ENCODE peak calls at places on chromosomes 3 and 15, in ten cellular contexts. One of them, this sample, is unnamed.

GRCh38 chr3:29153811-29154210 is 127.1 kb upstream of the RBMS3 start:
- DNase-seq in testis: no peak
- DNase-seq in uterus: no peak
- DNase-seq in transverse colon: no peak
- DNase-seq in upper lobe of left lung: no peak
- DNase-seq in thyroid gland: no peak
- DNase-seq in sigmoid colon: no peak
- DNase-seq in stomach: no peak
- DNase-seq in adrenal gland: no peak
- DNase-seq in ovary: no peak
- DNase-seq in this sample: no peak

GRCh38 chr15:31202953-31203352 is 101.4 kb upstream of the TRPM1 start:
- DNase-seq in testis: no peak
- DNase-seq in uterus: no peak
- DNase-seq in transverse colon: no peak
- DNase-seq in upper lobe of left lung: no peak
- DNase-seq in thyroid gland: no peak
- DNase-seq in sigmoid colon: no peak
- DNase-seq in stomach: no peak
- DNase-seq in adrenal gland: no peak
- DNase-seq in ovary: no peak
- DNase-seq in this sample: no peak

GRCh38 chr15:63986185-63986680 is 60.1 kb downstream of the DAPK2 start:
- DNase-seq in testis: no peak
- DNase-seq in uterus: no peak
- DNase-seq in transverse colon: no peak
- DNase-seq in upper lobe of left lung: no peak
- DNase-seq in thyroid gland: no peak
- DNase-seq in sigmoid colon: no peak
- DNase-seq in stomach: no peak
- DNase-seq in adrenal gland: no peak
- DNase-seq in ovary: no peak
- DNase-seq in this sample: no peak

GRCh38 chr3:196055683-196056270 is 26.1 kb downstream of the TFRC start:
- DNase-seq in testis: no peak
- DNase-seq in uterus: no peak
- DNase-seq in transverse colon: no peak
- DNase-seq in upper lobe of left lung: peak; percentile 91
- DNase-seq in thyroid gland: no peak
- DNase-seq in sigmoid colon: no peak
- DNase-seq in stomach: no peak
- DNase-seq in adrenal gland: no peak
- DNase-seq in ovary: peak; percentile 48
- DNase-seq in this sample: no peak

GRCh38 chr15:38035701-38036100 is 101.3 kb downstream of the TMCO5A start:
- DNase-seq in testis: no peak
- DNase-seq in uterus: no peak
- DNase-seq in transverse colon: no peak
- DNase-seq in upper lobe of left lung: no peak
- DNase-seq in thyroid gland: no peak
- DNase-seq in sigmoid colon: no peak
- DNase-seq in stomach: no peak
- DNase-seq in adrenal gland: no peak
- DNase-seq in ovary: no peak
- DNase-seq in this sample: no peak

GRCh38 chr3:60967141-60967540 is 284.1 kb downstream of the FHIT start:
- DNase-seq in testis: no peak
- DNase-seq in uterus: no peak
- DNase-seq in transverse colon: no peak
- DNase-seq in upper lobe of left lung: no peak
- DNase-seq in thyroid gland: no peak
- DNase-seq in sigmoid colon: no peak
- DNase-seq in stomach: no peak
- DNase-seq in adrenal gland: no peak
- DNase-seq in ovary: no peak
- DNase-seq in this sample: no peak

GRCh38 chr3:123795471-123796251 is 88.5 kb downstream of the MYLK start:
- DNase-seq in testis: no peak
- DNase-seq in uterus: no peak
- DNase-seq in transverse colon: no peak
- DNase-seq in upper lobe of left lung: no peak
- DNase-seq in thyroid gland: no peak
- DNase-seq in sigmoid colon: no peak
- DNase-seq in stomach: no peak
- DNase-seq in adrenal gland: no peak
- DNase-seq in ovary: no peak
- DNase-seq in this sample: peak; percentile 19

GRCh38 chr15:25890532-25890931 is 27.4 kb upstream of the ATP10A start:
- DNase-seq in testis: no peak
- DNase-seq in uterus: no peak
- DNase-seq in transverse colon: peak; percentile 27
- DNase-seq in upper lobe of left lung: no peak
- DNase-seq in thyroid gland: no peak
- DNase-seq in sigmoid colon: peak; percentile 85
- DNase-seq in stomach: no peak
- DNase-seq in adrenal gland: no peak
- DNase-seq in ovary: no peak
- DNase-seq in this sample: no peak

GRCh38 chr3:194205675-194206133 is 69.8 kb downstream of the HES1 start:
- DNase-seq in testis: peak; percentile 39
- DNase-seq in uterus: no peak
- DNase-seq in transverse colon: no peak
- DNase-seq in upper lobe of left lung: peak; percentile 47
- DNase-seq in thyroid gland: peak; percentile 70
- DNase-seq in sigmoid colon: peak; percentile 48
- DNase-seq in stomach: no peak
- DNase-seq in adrenal gland: no peak
- DNase-seq in ovary: no peak
- DNase-seq in this sample: no peak

GRCh38 chr15:77426871-77427270 is 6.2 kb downstream of the HMG20A start:
- DNase-seq in testis: no peak
- DNase-seq in uterus: no peak
- DNase-seq in transverse colon: no peak
- DNase-seq in upper lobe of left lung: no peak
- DNase-seq in thyroid gland: no peak
- DNase-seq in sigmoid colon: no peak
- DNase-seq in stomach: no peak
- DNase-seq in adrenal gland: no peak
- DNase-seq in ovary: no peak
- DNase-seq in this sample: no peak

GRCh38 chr3:32820971-32821685 is 3.3 kb downstream of the TRIM71 start:
- DNase-seq in testis: no peak
- DNase-seq in uterus: no peak
- DNase-seq in transverse colon: no peak
- DNase-seq in upper lobe of left lung: no peak
- DNase-seq in thyroid gland: no peak
- DNase-seq in sigmoid colon: no peak
- DNase-seq in stomach: no peak
- DNase-seq in adrenal gland: no peak
- DNase-seq in ovary: no peak
- DNase-seq in this sample: no peak

GRCh38 chr3:189572249-189572648 is 58.9 kb upstream of the TP63 start:
- DNase-seq in testis: no peak
- DNase-seq in uterus: no peak
- DNase-seq in transverse colon: no peak
- DNase-seq in upper lobe of left lung: no peak
- DNase-seq in thyroid gland: no peak
- DNase-seq in sigmoid colon: no peak
- DNase-seq in stomach: no peak
- DNase-seq in adrenal gland: no peak
- DNase-seq in ovary: no peak
- DNase-seq in this sample: no peak

GRCh38 chr3:159829056-159829995 is 159.3 kb upstream of the IL12A start:
- DNase-seq in testis: no peak
- DNase-seq in uterus: no peak
- DNase-seq in transverse colon: peak; percentile 86
- DNase-seq in upper lobe of left lung: peak; percentile 75
- DNase-seq in thyroid gland: peak; percentile 20
- DNase-seq in sigmoid colon: peak; percentile 91
- DNase-seq in stomach: no peak
- DNase-seq in adrenal gland: peak; percentile 46
- DNase-seq in ovary: no peak
- DNase-seq in this sample: no peak

GRCh38 chr15:23869391-23869790 is 182.3 kb upstream of the NDN start:
- DNase-seq in testis: peak; percentile 88
- DNase-seq in uterus: peak; percentile 30
- DNase-seq in transverse colon: peak; percentile 37
- DNase-seq in upper lobe of left lung: peak; percentile 52
- DNase-seq in thyroid gland: peak; percentile 77
- DNase-seq in sigmoid colon: no peak
- DNase-seq in stomach: no peak
- DNase-seq in adrenal gland: peak; percentile 40
- DNase-seq in ovary: peak; percentile 54
- DNase-seq in this sample: no peak

GRCh38 chr15:65638681-65639089 is 16.9 kb downstream of the SLC24A1 start:
- DNase-seq in testis: peak; percentile 32
- DNase-seq in uterus: no peak
- DNase-seq in transverse colon: no peak
- DNase-seq in upper lobe of left lung: no peak
- DNase-seq in thyroid gland: no peak
- DNase-seq in sigmoid colon: no peak
- DNase-seq in stomach: no peak
- DNase-seq in adrenal gland: peak; percentile 50
- DNase-seq in ovary: peak; percentile 42
- DNase-seq in this sample: no peak

GRCh38 chr3:53238051-53238850 is 17.6 kb downstream of the TKT start:
- DNase-seq in testis: no peak
- DNase-seq in uterus: no peak
- DNase-seq in transverse colon: peak; percentile 51
- DNase-seq in upper lobe of left lung: peak; percentile 79
- DNase-seq in thyroid gland: peak; percentile 82
- DNase-seq in sigmoid colon: no peak
- DNase-seq in stomach: peak; percentile 51
- DNase-seq in adrenal gland: no peak
- DNase-seq in ovary: no peak
- DNase-seq in this sample: no peak
- TF ChIP-seq POLR2A in testis: no peak
- TF ChIP-seq POLR2A in uterus: no peak
- TF ChIP-seq POLR2A in transverse colon: no peak
- TF ChIP-seq POLR2A in upper lobe of left lung: no peak
- TF ChIP-seq POLR2A in thyroid gland: peak; percentile 50
- TF ChIP-seq POLR2A in sigmoid colon: no peak
- TF ChIP-seq POLR2A in stomach: no peak
- TF ChIP-seq POLR2A in adrenal gland: no peak
- TF ChIP-seq POLR2A in ovary: no peak
- TF ChIP-seq POLR2A in this sample: no peak

GRCh38 chr3:14588713-14589112 is 48.6 kb upstream of the GRIP2 start:
- DNase-seq in testis: no peak
- DNase-seq in uterus: no peak
- DNase-seq in transverse colon: no peak
- DNase-seq in upper lobe of left lung: no peak
- DNase-seq in thyroid gland: no peak
- DNase-seq in sigmoid colon: peak; percentile 55
- DNase-seq in stomach: no peak
- DNase-seq in adrenal gland: no peak
- DNase-seq in ovary: no peak
- DNase-seq in this sample: no peak
- H3K27me3 ChIP-seq in testis: no peaks in the 10 kb centered on the region
- H3K27me3 ChIP-seq in uterus: no peaks in the 10 kb centered on the region
- H3K27me3 ChIP-seq in transverse colon: no peaks in the 10 kb centered on the region
- H3K27me3 ChIP-seq in upper lobe of left lung: no peaks in the 10 kb centered on the region
- H3K27me3 ChIP-seq in thyroid gland: no peaks in the 10 kb centered on the region
- H3K27me3 ChIP-seq in sigmoid colon: no peaks in the 10 kb centered on the region
- H3K27me3 ChIP-seq in stomach: no peaks in the 10 kb centered on the region
- H3K27me3 ChIP-seq in adrenal gland: peaks cover 6% of the 10 kb centered on the region
- H3K27me3 ChIP-seq in ovary: no peaks in the 10 kb centered on the region
- H3K27me3 ChIP-seq in this sample: no peaks in the 10 kb centered on the region

GRCh38 chr3:37218206-37218605 is 43.8 kb upstream of the LRRFIP2 start:
- DNase-seq in testis: no peak
- DNase-seq in uterus: no peak
- DNase-seq in transverse colon: no peak
- DNase-seq in upper lobe of left lung: no peak
- DNase-seq in thyroid gland: peak; percentile 92
- DNase-seq in sigmoid colon: no peak
- DNase-seq in stomach: no peak
- DNase-seq in adrenal gland: no peak
- DNase-seq in ovary: no peak
- DNase-seq in this sample: no peak

GRCh38 chr3:37223084-37223975 is 48.9 kb upstream of the LRRFIP2 start:
- DNase-seq in testis: no peak
- DNase-seq in uterus: no peak
- DNase-seq in transverse colon: no peak
- DNase-seq in upper lobe of left lung: no peak
- DNase-seq in thyroid gland: no peak
- DNase-seq in sigmoid colon: no peak
- DNase-seq in stomach: no peak
- DNase-seq in adrenal gland: no peak
- DNase-seq in ovary: no peak
- DNase-seq in this sample: no peak

GRCh38 chr3:37225481-37225880 is 51.1 kb upstream of the LRRFIP2 start:
- DNase-seq in testis: no peak
- DNase-seq in uterus: no peak
- DNase-seq in transverse colon: no peak
- DNase-seq in upper lobe of left lung: no peak
- DNase-seq in thyroid gland: no peak
- DNase-seq in sigmoid colon: no peak
- DNase-seq in stomach: no peak
- DNase-seq in adrenal gland: no peak
- DNase-seq in ovary: no peak
- DNase-seq in this sample: no peak

GRCh38 chr3:37224879-37225278 is 50.5 kb upstream of the LRRFIP2 start:
- DNase-seq in testis: no peak
- DNase-seq in uterus: no peak
- DNase-seq in transverse colon: no peak
- DNase-seq in upper lobe of left lung: no peak
- DNase-seq in thyroid gland: no peak
- DNase-seq in sigmoid colon: no peak
- DNase-seq in stomach: no peak
- DNase-seq in adrenal gland: no peak
- DNase-seq in ovary: no peak
- DNase-seq in this sample: no peak

DNA sequence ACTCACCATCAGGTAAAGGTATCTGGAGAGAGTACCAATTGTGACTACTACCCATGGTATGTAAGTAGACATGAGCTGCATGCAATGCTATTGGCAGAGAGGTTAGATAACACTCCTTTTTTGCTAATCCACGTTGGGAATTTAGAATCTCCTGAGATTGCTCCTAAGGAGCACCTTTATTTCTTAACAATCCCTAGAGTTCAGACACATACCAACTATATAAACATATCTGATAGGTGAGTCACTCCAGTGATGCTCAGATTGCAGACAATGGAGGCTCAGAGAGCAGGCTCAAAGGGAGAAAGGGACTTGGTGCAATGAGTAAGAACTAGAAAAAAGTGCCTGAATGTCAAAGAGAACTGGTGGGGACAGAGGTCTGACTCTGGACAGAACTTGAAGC is 47.0 kb upstream of the LRRFIP2 start:
- DNase-seq in testis: no peak
- DNase-seq in uterus: no peak
- DNase-seq in transverse colon: no peak
- DNase-seq in upper lobe of left lung: no peak
- DNase-seq in thyroid gland: no peak
- DNase-seq in sigmoid colon: no peak
- DNase-seq in stomach: no peak
- DNase-seq in adrenal gland: no peak
- DNase-seq in ovary: no peak
- DNase-seq in this sample: no peak
- TF ChIP-seq POLR2A in testis: no peak
- TF ChIP-seq POLR2A in uterus: no peak
- TF ChIP-seq POLR2A in transverse colon: no peak
- TF ChIP-seq POLR2A in upper lobe of left lung: no peak
- TF ChIP-seq POLR2A in thyroid gland: no peak
- TF ChIP-seq POLR2A in sigmoid colon: no peak
- TF ChIP-seq POLR2A in stomach: no peak
- TF ChIP-seq POLR2A in adrenal gland: no peak
- TF ChIP-seq POLR2A in ovary: no peak
- TF ChIP-seq POLR2A in this sample: no peak

GRCh38 chr3:147358144-147358992 is 48.0 kb downstream of the ZIC4 start:
- DNase-seq in testis: no peak
- DNase-seq in uterus: no peak
- DNase-seq in transverse colon: no peak
- DNase-seq in upper lobe of left lung: no peak
- DNase-seq in thyroid gland: no peak
- DNase-seq in sigmoid colon: no peak
- DNase-seq in stomach: no peak
- DNase-seq in adrenal gland: no peak
- DNase-seq in ovary: no peak
- DNase-seq in this sample: peak; percentile 70
- H3K27me3 ChIP-seq in testis: no peaks in the 10 kb centered on the region
- H3K27me3 ChIP-seq in uterus: peaks cover 10% of the 10 kb centered on the region
- H3K27me3 ChIP-seq in transverse colon: peaks cover 99% of the 10 kb centered on the region
- H3K27me3 ChIP-seq in upper lobe of left lung: peaks cover 35% of the 10 kb centered on the region
- H3K27me3 ChIP-seq in thyroid gland: peaks cover 50% of the 10 kb centered on the region
- H3K27me3 ChIP-seq in sigmoid colon: peaks cover 100% of the 10 kb centered on the region
- H3K27me3 ChIP-seq in stomach: peaks cover 79% of the 10 kb centered on the region
- H3K27me3 ChIP-seq in adrenal gland: peaks cover 72% of the 10 kb centered on the region
- H3K27me3 ChIP-seq in ovary: no peaks in the 10 kb centered on the region
- H3K27me3 ChIP-seq in this sample: peaks cover 84% of the 10 kb centered on the region